ENCODE peak calls at places on chromosomes 3 and 15, in nine cellular contexts. F is HFFc6; W is cardiac fibroblast; E is H4; Z is HS-5; D is pancreas; X is NCI-H1930; H is activated T-helper 9 cell treated with anti-CD3 and anti-CD28 coated beads, Interleukin-2, amount 50 U/mL, for 16 hours; O is T-helper 1 cell. V is an unnamed sample.
A peak's percentile ranks its signal among the peaks of the same experiment; 100 is the strongest.

GRCh38 chr15:39642011-39642640 is 61.2 kb downstream of the THBS1 start:
- DNase-seq in F (peak; percentile 77), W (peak; percentile 48), E (no peak), Z (peak; percentile 30), D (no peak), X (no peak), H (no peak), O (no peak), V (no peak)

GRCh38 chr3:126253072-126253471 is 72.7 kb upstream of the ALDH1L1 start:
- DNase-seq in F (no peak), W (no peak), E (no peak), Z (no peak), D (no peak), X (no peak), H (no peak), O (no peak), V (no peak)

GRCh38 chr3:188583476-188584161 is 429.7 kb downstream of the LPP start:
- DNase-seq in F (peak; percentile 11), W (no peak), E (no peak), Z (no peak), D (no peak), X (no peak), H (no peak), O (no peak), V (no peak)

GRCh38 chr15:75024102-75024636 is 779 bp downstream of the PPCDC start:
- DNase-seq in F (no peak), W (peak; percentile 48), E (no peak), Z (no peak), D (no peak), X (no peak), H (no peak), O (peak; percentile 30), V (no peak)

GRCh38 chr3:72347819-72348319 is 500.4 kb downstream of the SHQ1 start:
- DNase-seq in F (no peak), W (peak; percentile 55), E (peak; percentile 94), Z (no peak), D (peak; percentile 79), X (no peak), H (no peak), O (no peak), V (no peak)

GRCh38 chr3:159635047-159635641 is 353.5 kb upstream of the IL12A start:
- DNase-seq in F (peak; percentile 35), W (no peak), E (peak; percentile 22), Z (no peak), D (no peak), X (no peak), H (no peak), O (no peak), V (no peak)

GRCh38 chr3:59514865-59515482 is 465.1 kb upstream of the CFAP20DC start:
- DNase-seq in F (no peak), W (no peak), E (no peak), Z (no peak), D (no peak), X (no peak), H (no peak), O (no peak), V (no peak)

GRCh38 chr3:84077479-84077878 is 881.3 kb upstream of the CADM2 start:
- DNase-seq in F (no peak), W (no peak), E (no peak), Z (no peak), D (no peak), X (no peak), H (no peak), O (no peak), V (peak; percentile 2)

GRCh38 chr3:132867956-132868355 is 145.7 kb upstream of the NPHP3 start:
- DNase-seq in F (no peak), W (peak; percentile 26), E (peak; percentile 69), Z (peak; percentile 6), D (no peak), X (no peak), H (no peak), O (no peak), V (no peak)

GRCh38 chr3:186044973-186045372 is 63.9 kb downstream of the ETV5 start:
- DNase-seq in F (no peak), W (peak; percentile 15), E (no peak), Z (no peak), D (no peak), X (no peak), H (no peak), O (no peak), V (no peak)

GRCh38 chr3:70531063-70531657 is 218.7 kb upstream of the MDFIC2 start:
- DNase-seq in F (peak; percentile 12), W (peak; percentile 55), E (no peak), Z (peak; percentile 25), D (no peak), X (no peak), H (no peak), O (no peak), V (no peak)

GRCh38 chr3:126004217-126004616 is 35.2 kb downstream of the ROPN1B start:
- DNase-seq in F (no peak), W (no peak), E (no peak), Z (no peak), D (no peak), X (no peak), H (no peak), O (no peak), V (no peak)

GRCh38 chr3:25916286-25916685 is 126.4 kb downstream of the OXSM start:
- DNase-seq in F (no peak), W (no peak), E (no peak), Z (no peak), D (no peak), X (no peak), H (no peak), O (no peak), V (no peak)

GRCh38 chr3:12483364-12483763 is 916 bp upstream of the TSEN2 start:
- DNase-seq in F (no peak), W (peak; percentile 41), E (no peak), Z (no peak), D (no peak), X (no peak), H (no peak), O (no peak), V (no peak)

GRCh38 chr3:78257956-78258530 is 1218.1 kb downstream of the ROBO2 start:
- DNase-seq in F (no peak), W (no peak), E (no peak), Z (no peak), D (no peak), X (no peak), H (no peak), O (no peak), V (no peak)

GRCh38 chr3:86923071-86923476 is 67.9 kb downstream of the VGLL3 start:
- DNase-seq in F (peak; percentile 76), W (peak; percentile 72), E (no peak), Z (peak; percentile 56), D (no peak), X (no peak), H (no peak), O (no peak), V (no peak)

GRCh38 chr3:67083277-67083676 is 85.2 kb downstream of the KBTBD8 start:
- DNase-seq in F (no peak), W (peak; percentile 8), E (peak; percentile 34), Z (peak; percentile 63), D (no peak), X (no peak), H (peak; percentile 25), O (peak; percentile 85), V (no peak)

GRCh38 chr15:70160267-70160666 is 62.5 kb upstream of the TLE3 start:
- DNase-seq in F (peak; percentile 38), W (peak; percentile 61), E (no peak), Z (no peak), D (no peak), X (no peak), H (no peak), O (no peak), V (peak; percentile 35)

GRCh38 chr3:66241466-66241865 is 20.7 kb downstream of the SLC25A26 start:
- DNase-seq in F (no peak), W (no peak), E (no peak), Z (no peak), D (no peak), X (no peak), H (no peak), O (no peak), V (no peak)

GRCh38 chr3:81425198-81425868 is 336.1 kb downstream of the GBE1 start:
- DNase-seq in F (peak; percentile 66), W (peak; percentile 32), E (no peak), Z (peak; percentile 35), D (no peak), X (no peak), H (no peak), O (no peak), V (no peak)

GRCh38 chr3:138939563-138940241 is 7.2 kb downstream of the FOXL2 start:
- DNase-seq in F (no peak), W (no peak), E (no peak), Z (no peak), D (no peak), X (no peak), H (no peak), O (no peak), V (no peak)

GRCh38 chr15:55856506-55856905 is 113.6 kb upstream of the PRTG start:
- DNase-seq in F (no peak), W (peak; percentile 42), E (no peak), Z (no peak), D (no peak), X (no peak), H (no peak), O (no peak), V (no peak)

GRCh38 chr3:123404391-123404790 is 44.5 kb downstream of the ADCY5 start:
- DNase-seq in F (no peak), W (no peak), E (no peak), Z (no peak), D (no peak), X (no peak), H (no peak), O (no peak), V (no peak)

GRCh38 chr3:87488725-87489124 is 212.3 kb upstream of the POU1F1 start:
- DNase-seq in F (no peak), W (no peak), E (no peak), Z (no peak), D (no peak), X (no peak), H (no peak), O (no peak), V (no peak)

GRCh38 chr3:131454501-131454900 is 48.3 kb downstream of the MRPL3 start:
- DNase-seq in F (peak; percentile 40), W (peak; percentile 20), E (no peak), Z (peak; percentile 32), D (no peak), X (no peak), H (no peak), O (no peak), V (no peak)

GRCh38 chr3:41717591-41718093 is 244.3 kb downstream of the ULK4 start:
- DNase-seq in F (no peak), W (no peak), E (no peak), Z (no peak), D (no peak), X (no peak), H (no peak), O (no peak), V (no peak)

GRCh38 chr15:62430056-62430455 is 265.0 kb upstream of the C2CD4B start:
- DNase-seq in F (no peak), W (no peak), E (no peak), Z (no peak), D (no peak), X (no peak), H (no peak), O (no peak), V (no peak)

GRCh38 chr15:90001062-90001682 is at the start of gene ZNF710:
- DNase-seq in F (peak; percentile 47), W (peak; percentile 78), E (peak; percentile 44), Z (no peak), D (no peak), X (peak; percentile 10), H (no peak), O (peak; percentile 31), V (no peak)

GRCh38 chr3:197866035-197866434 is 75.0 kb downstream of the LRCH3 start:
- DNase-seq in F (no peak), W (no peak), E (no peak), Z (no peak), D (no peak), X (no peak), H (no peak), O (no peak), V (no peak)